ENCODE peak calls at places on chromosome 3, in four cellular contexts. A is PC-3, W is neural progenitor cell, B is GM23248. T is an unnamed sample.

GRCh38 chr3:29427266-29428103 is 146.6 kb downstream of the RBMS3 start:
- DNase-seq in W (no peak), A (no peak), B (peak), T (no peak)

GRCh38 chr3:193342551-193342950 is 36.0 kb downstream of the ATP13A5 start:
- DNase-seq in B (no peak), A (no peak), W (no peak), T (no peak)

GRCh38 chr3:106215047-106215446 is 346.2 kb upstream of the CBLB start:
- DNase-seq in B (peak), W (no peak), A (no peak), T (no peak)

GRCh38 chr3:107966261-107966660 is 124.6 kb downstream of the CD47 start:
- DNase-seq in A (no peak), B (no peak), W (peak), T (no peak)

GRCh38 chr3:16801223-16801622 is 83.5 kb upstream of the PLCL2 start:
- DNase-seq in W (no peak), B (no peak), A (no peak), T (no peak)

GRCh38 chr3:46994801-46995731 is 15.6 kb downstream of the NBEAL2 start:
- DNase-seq in A (no peak), W (no peak), B (no peak), T (no peak)

GRCh38 chr3:18070231-18070630 is 327.8 kb upstream of the TBC1D5 start:
- DNase-seq in W (no peak), A (no peak), B (no peak), T (no peak)

GRCh38 chr3:57158813-57159678 is 6.1 kb downstream of the IL17RD start:
- DNase-seq in W (peak), B (no peak), A (peak), T (no peak)

GRCh38 chr3:55897573-55898224 is 410.6 kb upstream of the WNT5A start:
- DNase-seq in W (peak), B (peak), A (peak), T (peak)

GRCh38 chr3:183481582-183481981 is 53.2 kb upstream of the MCF2L2 start:
- DNase-seq in B (peak), W (no peak), A (peak), T (no peak)

GRCh38 chr3:54999801-55000200 is 71.9 kb upstream of the LRTM1 start:
- DNase-seq in B (no peak), W (no peak), A (no peak), T (peak)

GRCh38 chr3:64266983-64267382 is 41.7 kb upstream of the PRICKLE2 start:
- DNase-seq in B (peak), A (no peak), W (no peak), T (no peak)

GRCh38 chr3:61627768-61628185 is 66.4 kb downstream of the PTPRG start:
- DNase-seq in A (peak), W (no peak), B (peak), T (peak)
- H3K4me2 ChIP-seq in A (no peak), W (no peak), B (peak), T (peak)

DNA sequence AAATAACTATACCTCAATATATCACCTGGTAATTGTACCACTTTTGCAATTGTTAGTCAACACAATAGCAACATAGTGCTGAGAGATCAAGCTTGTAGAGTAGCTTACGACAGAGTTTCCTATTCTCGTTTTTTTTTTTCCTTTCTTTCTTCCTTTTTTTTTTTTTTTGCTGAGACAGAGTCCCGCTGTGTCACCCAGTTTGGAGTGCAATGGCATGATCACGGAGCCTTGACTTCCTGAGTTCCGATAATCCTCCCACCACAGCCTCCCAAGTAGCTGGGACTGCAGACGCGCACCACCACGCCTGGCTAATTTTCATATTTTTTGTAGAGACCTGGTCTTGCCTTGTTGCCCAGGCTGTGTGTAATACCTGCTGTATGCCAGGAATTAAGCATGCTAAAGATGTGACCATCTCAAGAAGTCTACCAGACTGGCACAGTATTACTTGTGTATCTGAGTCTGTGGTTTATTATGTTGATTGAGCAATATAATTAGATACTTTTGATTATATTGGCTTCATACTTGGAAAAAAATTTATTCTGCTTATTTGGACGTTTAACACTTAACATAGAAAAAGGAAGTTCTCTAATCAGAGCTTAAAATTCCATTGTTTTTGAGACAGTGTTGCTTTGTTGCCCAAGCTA is 3.0 kb downstream of the SELENOT start:
- DNase-seq in A (no peak), W (no peak), B (peak), T (no peak)
- TF ChIP-seq EZH2 in A (no peak), W (no peak), B (no peak), T (no peak)

DNA sequence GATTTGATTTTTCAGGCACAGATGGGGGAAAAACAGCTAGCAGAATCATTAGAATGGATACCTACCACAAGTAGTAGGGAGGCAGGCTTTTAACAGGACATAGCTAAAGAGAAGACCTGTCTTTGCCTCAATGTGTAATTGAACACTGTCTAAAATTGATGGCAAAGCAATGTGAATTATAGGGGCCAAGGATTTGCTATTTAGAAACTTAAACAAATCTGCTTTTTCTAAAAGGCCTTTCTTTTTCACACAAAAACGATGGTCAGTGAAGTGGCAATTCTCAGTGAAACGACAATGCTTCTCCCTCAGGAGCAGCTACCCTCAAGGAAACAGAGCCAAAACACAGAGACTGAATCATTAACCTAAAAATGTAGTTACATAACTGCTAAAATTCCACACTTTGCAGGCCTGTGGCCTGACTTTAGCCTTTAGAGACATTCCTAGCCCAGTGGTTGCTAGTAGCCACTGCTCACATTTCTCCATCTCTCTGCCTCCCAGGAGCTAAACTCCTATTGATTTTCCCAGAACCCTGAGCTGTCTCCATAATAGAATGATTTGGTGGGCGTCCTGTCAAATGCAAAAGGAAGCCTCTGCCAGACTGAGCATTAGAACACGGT is 630.2 kb upstream of the KCNMB2 start:
- DNase-seq in B (peak), A (peak), W (peak), T (no peak)
- H3K4me2 ChIP-seq in B (peak), A (no peak), W (peak), T (no peak)

DNA sequence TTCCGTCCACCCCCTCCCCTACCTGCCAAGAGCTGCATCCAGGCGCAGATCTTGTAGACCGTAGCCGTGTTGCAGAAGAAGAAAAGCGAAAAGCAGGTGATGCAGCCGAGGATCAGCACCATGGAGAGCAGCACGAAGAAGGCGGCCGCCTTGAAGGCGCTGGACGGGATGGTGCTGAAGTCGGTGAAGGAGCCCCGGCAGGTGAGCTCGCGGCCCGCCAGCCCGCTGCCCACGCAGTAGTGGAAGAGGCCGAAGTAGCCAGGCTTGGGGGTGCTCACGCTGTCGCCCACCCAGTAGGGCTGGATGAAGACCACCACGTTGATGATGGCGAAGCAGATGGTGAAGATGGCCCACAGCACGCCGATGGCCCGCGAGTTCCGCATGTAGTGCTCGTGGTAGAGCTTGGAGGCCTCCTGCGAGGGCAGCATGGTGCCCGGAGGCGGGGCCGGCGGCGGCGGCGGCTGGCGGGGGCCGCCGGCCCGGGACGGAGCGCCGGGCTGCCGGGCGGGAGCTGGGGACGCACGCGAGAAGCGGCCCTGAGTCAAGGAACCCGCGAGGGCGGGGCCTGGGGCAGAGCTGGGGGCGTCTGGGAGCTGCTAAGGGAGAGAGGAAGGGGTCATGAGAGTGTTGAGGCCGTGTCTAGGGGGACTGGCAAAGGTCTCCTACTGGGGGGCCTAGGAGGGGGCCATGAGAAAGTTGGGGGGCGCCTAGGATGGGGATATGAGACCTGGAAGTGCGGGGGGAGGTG is 1.2 kb downstream of the LHFPL4 start:
- DNase-seq in B (peak), A (peak), W (peak), T (peak)
- TF ChIP-seq EZH2 in B (no peak), A (no peak), W (peak), T (peak)

DNA sequence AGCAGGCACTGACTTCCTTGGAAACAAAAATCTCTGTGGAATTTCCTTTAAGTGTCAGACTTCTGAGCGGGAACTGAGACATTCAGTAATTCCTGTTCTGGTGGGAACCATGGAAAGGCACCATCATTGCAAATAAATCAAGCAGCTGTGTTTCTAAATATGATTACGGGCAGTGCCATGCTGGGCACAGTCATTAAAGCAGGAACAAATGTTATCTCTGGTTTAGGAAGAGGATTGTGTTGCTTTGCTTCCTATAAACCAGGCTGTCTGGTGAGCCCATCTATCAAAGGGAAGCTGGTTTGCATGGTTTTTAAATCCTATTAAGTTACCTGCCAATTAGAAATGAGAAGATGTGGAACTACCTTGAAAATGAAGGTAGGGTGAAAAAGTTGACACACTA is 86.7 kb downstream of the EBLN2 start:
- DNase-seq in B (no peak), W (no peak), A (no peak), T (no peak)
- H3K4me2 ChIP-seq in B (no peak), W (no peak), A (no peak), T (no peak)

DNA sequence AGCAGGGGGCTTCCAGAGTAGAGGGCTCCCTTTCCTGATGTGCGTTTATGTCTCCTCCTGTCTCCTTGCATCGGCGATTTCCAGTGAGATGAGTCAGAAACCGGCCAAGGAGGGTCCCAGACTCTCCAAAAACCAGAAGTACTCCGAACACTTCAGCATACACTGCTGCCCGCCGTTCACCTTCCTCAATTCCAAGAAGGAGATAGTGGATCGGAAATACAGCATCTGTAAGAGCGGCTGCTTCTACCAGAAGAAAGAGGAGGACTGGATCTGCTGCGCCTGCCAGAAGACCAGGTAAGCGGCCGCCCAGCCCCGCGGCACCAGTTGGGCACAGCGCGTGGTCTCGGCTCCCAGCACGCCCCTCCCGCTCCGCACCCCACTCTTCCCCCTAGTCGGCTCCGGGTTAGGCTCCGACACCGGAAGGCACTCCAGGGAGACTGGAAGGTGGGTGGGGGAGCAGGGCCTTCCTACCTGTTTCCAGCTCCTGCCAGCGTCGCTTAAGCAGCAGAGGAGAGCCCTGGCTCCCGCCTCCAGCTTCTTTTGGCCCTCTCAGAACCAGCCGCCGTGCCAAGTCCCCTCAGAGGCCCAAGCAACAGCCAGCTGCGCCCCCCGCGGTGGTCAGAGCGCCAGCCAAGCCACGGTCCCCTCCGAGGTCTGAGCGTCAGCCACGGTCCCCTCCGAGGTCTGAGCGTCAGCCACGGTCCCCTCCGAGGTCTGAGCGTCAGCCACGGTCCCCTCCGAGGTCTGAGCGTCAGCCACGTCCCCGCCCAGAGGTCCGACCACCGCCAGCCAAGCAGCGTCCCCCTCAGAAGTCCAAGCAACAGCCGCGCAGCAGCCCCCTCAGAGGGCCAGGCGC is 34.7 kb downstream of the MOBP start:
- DNase-seq in W (no peak), B (no peak), A (no peak), T (no peak)
- TF ChIP-seq EZH2 in W (no peak), B (peak), A (no peak), T (no peak)

GRCh38 chr3:172065534-172065933 is 26.2 kb downstream of the FNDC3B start:
- DNase-seq in B (peak), A (no peak), W (no peak), T (no peak)

GRCh38 chr3:172065967-172066762 is 26.8 kb downstream of the FNDC3B start:
- DNase-seq in W (no peak), B (peak), A (peak), T (peak)

GRCh38 chr3:172068977-172069376 is 29.6 kb downstream of the FNDC3B start:
- DNase-seq in B (no peak), W (no peak), A (no peak), T (no peak)

GRCh38 chr3:172067837-172068440 is 28.6 kb downstream of the FNDC3B start:
- DNase-seq in A (no peak), B (no peak), W (no peak), T (no peak)

DNA sequence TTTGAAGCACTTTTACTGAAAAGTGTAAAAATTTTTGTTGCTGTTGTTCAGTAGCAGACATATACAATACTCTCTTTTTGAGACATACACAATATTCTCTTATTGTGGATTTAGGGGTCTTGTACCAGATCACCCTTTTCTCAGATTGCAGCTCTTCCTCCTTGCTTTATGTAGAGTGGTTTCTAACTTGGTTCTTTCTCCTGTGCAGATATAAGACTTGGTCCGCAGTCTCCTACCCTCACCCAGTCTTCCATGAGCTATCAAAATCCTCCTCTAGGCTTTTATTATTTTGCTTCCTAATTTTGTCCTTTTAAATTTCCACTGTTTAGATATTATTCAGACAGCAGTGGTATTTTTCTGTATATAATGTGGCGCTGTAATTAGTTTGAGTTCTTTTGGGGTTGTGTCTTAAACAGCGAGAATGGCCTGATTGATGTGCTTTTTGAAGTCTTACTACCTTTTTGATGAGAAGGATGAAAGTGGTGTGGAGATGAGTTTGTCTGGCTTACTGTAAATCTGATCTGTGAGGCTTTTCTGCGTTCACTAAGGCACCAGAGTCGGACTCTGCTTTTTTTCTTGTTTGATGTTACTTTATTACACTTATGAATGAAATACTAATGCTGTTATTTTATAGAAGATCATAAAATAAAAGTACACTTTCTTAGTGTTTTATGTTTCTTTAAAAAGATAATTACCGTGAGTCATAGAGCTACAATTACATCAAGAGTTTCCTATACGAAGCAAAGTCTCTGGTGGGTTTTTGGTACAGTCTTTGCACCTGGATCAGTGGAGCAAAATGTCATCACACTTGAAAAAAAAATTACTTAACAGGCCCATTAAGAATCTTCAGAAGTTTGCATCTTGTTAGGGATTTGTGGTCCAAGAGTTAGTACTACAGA is 27.8 kb downstream of the FNDC3B start:
- DNase-seq in W (no peak), A (no peak), B (no peak), T (no peak)
- H3K4me2 ChIP-seq in W (no peak), A (no peak), B (peak), T (peak)

GRCh38 chr3:147378186-147378503 is 28.2 kb downstream of the ZIC4 start:
- DNase-seq in W (peak), B (peak), A (no peak), T (no peak)
- TF ChIP-seq EZH2 in W (peak), B (no peak), A (no peak), T (peak)

GRCh38 chr3:72175305-72175858 is 390.4 kb upstream of the PROK2 start:
- DNase-seq in W (no peak), B (no peak), A (no peak), T (no peak)

GRCh38 chr3:72179107-72179464 is 394.1 kb upstream of the PROK2 start:
- DNase-seq in B (no peak), W (no peak), A (no peak), T (no peak)

GRCh38 chr3:72178463-72179106 is 393.6 kb upstream of the PROK2 start:
- DNase-seq in A (no peak), W (no peak), B (no peak), T (no peak)

GRCh38 chr3:72176537-72177041 is 391.6 kb upstream of the PROK2 start:
- DNase-seq in A (no peak), W (no peak), B (no peak), T (no peak)

DNA sequence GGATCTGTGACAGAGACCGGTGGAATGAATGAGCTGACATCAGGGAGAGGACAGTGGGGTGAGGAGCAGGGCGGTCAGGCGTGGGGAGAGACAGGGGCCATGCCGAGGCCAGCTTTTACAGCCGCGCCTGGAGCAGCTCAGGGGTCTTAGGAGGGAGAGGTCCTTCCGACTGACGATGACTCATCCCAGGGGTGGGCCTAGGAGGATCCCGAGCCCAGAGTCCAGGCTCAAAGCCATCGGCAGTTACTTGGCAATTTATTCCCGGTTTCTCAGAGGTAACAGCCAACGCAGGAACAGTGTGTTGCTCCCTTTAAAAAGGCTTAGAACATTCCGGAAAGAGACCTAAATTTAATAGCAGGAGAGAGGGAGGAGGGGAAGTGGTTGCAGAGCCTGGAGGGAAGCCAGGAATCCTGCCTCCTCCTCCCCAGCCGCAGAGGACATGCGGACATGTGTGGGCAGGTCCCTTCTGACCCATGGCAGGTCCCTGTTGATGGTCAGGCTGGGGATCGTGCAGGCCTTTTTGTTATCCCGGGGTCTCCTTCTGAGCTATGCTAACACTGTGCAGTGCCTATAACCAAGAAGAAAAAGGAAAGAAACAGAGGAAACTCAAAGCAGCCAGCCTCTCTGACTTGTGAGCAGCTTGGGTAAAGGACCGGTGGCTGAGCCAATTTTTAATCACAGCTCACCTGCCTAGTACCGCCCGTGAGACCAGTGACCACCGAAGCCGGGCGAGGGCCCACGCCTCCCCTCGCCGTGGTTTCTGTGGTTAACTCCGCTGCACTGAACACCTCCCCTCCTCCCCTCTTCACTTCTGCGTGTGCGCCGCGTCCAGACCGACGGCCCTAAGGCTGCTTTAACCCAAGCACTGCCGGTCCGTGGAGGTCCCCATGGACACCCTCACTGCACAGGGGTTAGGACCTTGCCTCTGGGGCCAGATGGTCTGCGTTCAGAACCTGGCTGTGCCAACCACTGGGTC is 392.4 kb upstream of the PROK2 start:
- DNase-seq in W (no peak), A (no peak), B (peak), T (peak)
- H3K4me2 ChIP-seq in W (no peak), A (no peak), B (peak), T (no peak)